ENCODE peak calls at places on chromosome 19, in nine cellular contexts. R, X, A, Y, I, G, E, P and F are unnamed samples.

GRCh38 chr19:5719274-5719960 is 529 bp downstream of the LONP1 start:
- DNase-seq in R (no peak), X (peak; percentile 40), A (peak; percentile 40), Y (no peak), I (peak; percentile 23), G (no peak), E (peak; percentile 28), P (peak; percentile 19), F (peak; percentile 25)

GRCh38 chr19:35500611-35501010 is 10.3 kb upstream of the KRTDAP start:
- DNase-seq in R (no peak), X (no peak), A (no peak), Y (no peak), I (no peak), G (no peak), E (no peak), P (no peak), F (no peak)

GRCh38 chr19:4851551-4852290 is 15.7 kb downstream of the PLIN3 start:
- DNase-seq in R (peak; percentile 52), X (peak; percentile 71), A (peak; percentile 58), Y (no peak), I (peak; percentile 60), G (peak; percentile 87), E (peak; percentile 94), P (no peak), F (no peak)

GRCh38 chr19:14758816-14759215 is 19.5 kb downstream of the ADGRE2 start:
- DNase-seq in R (no peak), X (peak; percentile 16), A (no peak), Y (no peak), I (no peak), G (no peak), E (no peak), P (no peak), F (peak; percentile 32)

GRCh38 chr19:39953915-39954314 is 17.1 kb upstream of the PSMC4 start:
- DNase-seq in R (no peak), X (no peak), A (no peak), Y (no peak), I (no peak), G (no peak), E (no peak), P (no peak), F (no peak)

GRCh38 chr19:55901369-55902079 is 30.6 kb downstream of the NLRP13 start:
- DNase-seq in R (no peak), X (no peak), A (no peak), Y (no peak), I (no peak), G (no peak), E (no peak), P (no peak), F (no peak)

GRCh38 chr19:51799311-51799997 is 4.5 kb downstream of the FPR3 start:
- DNase-seq in R (no peak), X (no peak), A (no peak), Y (peak; percentile 60), I (peak; percentile 65), G (peak; percentile 83), E (peak; percentile 56), P (peak; percentile 97), F (peak; percentile 63)

GRCh38 chr19:18415177-18415867 is 3.9 kb upstream of the SSBP4 start:
- DNase-seq in R (no peak), X (no peak), A (no peak), Y (no peak), I (no peak), G (peak; percentile 86), E (no peak), P (peak; percentile 59), F (no peak)

GRCh38 chr19:10270616-10271394 is at the start of gene ICAM1:
- DNase-seq in R (no peak), X (peak; percentile 71), A (peak; percentile 56), Y (peak; percentile 76), I (peak; percentile 64), G (peak; percentile 89), E (peak; percentile 65), P (peak; percentile 62), F (no peak)

GRCh38 chr19:43799502-43800142 is 2.6 kb downstream of the LYPD5 start:
- DNase-seq in R (no peak), X (no peak), A (no peak), Y (no peak), I (no peak), G (no peak), E (no peak), P (no peak), F (no peak)

GRCh38 chr19:29881386-29881785 is 60.7 kb upstream of the URI1 start:
- DNase-seq in R (no peak), X (no peak), A (no peak), Y (no peak), I (no peak), G (no peak), E (no peak), P (peak; percentile 20), F (no peak)

GRCh38 chr19:18514800-18515682 is 6.8 kb downstream of the ELL start:
- DNase-seq in R (no peak), X (no peak), A (no peak), Y (peak; percentile 98), I (peak; percentile 71), G (no peak), E (peak; percentile 54), P (no peak), F (peak; percentile 6)

DNA sequence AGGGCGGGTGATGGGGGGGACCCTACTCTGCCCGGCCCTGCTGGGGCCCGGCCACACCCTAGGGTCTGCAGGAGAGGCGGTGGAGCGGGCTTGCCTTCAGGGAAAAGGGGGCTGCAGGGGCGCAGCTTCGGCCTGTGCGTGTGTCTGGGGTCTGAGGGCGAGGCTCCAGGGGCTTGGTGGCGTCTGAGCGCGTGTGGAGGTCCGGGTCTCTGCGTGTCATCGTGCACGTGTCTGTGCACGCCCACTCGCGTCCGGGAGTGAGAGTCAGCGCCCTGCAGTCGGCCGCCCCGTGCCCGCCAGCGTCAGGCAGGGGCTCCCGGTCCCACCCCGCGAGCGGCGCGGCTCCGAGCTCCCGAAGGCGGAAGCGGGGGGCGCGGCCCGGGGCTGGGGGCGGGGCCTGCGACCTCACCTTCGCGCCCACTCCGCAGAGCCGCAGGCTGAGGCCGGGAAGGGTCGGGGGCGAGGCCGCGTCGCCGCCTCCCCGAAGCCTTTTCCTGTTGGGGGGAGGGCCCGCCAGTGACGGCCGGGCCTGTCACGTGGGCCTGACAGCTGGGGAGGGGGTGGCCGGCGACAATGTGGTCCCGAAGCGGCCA is at the start of gene ARHGAP45:
- DNase-seq in R (no peak), X (peak; percentile 52), A (peak; percentile 83), Y (no peak), I (no peak), G (peak; percentile 69), E (no peak), P (no peak), F (no peak)
- H3K4me1 ChIP-seq in R (peaks cover 33% of the 10 kb centered on the region), X (peaks cover 12% of the 10 kb centered on the region), A (peaks cover 43% of the 10 kb centered on the region), Y (peaks cover 19% of the 10 kb centered on the region), I (peaks cover 49% of the 10 kb centered on the region), G (peaks cover 23% of the 10 kb centered on the region), E (peaks cover 47% of the 10 kb centered on the region), P (no peaks in the 10 kb centered on the region), F (peaks cover 14% of the 10 kb centered on the region)

GRCh38 chr19:32255566-32256295 is 89.7 kb upstream of the ZNF507 start:
- DNase-seq in R (no peak), X (no peak), A (no peak), Y (no peak), I (no peak), G (no peak), E (no peak), P (no peak), F (no peak)

GRCh38 chr19:32257326-32258073 is 87.9 kb upstream of the ZNF507 start:
- DNase-seq in R (no peak), X (no peak), A (no peak), Y (no peak), I (no peak), G (no peak), E (no peak), P (no peak), F (no peak)

GRCh38 chr19:32256341-32256975 is 89.0 kb upstream of the ZNF507 start:
- DNase-seq in R (no peak), X (no peak), A (no peak), Y (no peak), I (no peak), G (no peak), E (no peak), P (no peak), F (no peak)

GRCh38 chr19:32254128-32254527 is 91.3 kb upstream of the ZNF507 start:
- DNase-seq in R (no peak), X (no peak), A (no peak), Y (no peak), I (no peak), G (no peak), E (no peak), P (no peak), F (no peak)

GRCh38 chr19:32258167-32258566 is 87.2 kb upstream of the ZNF507 start:
- DNase-seq in R (no peak), X (no peak), A (no peak), Y (no peak), I (no peak), G (no peak), E (no peak), P (no peak), F (no peak)
- H3K4me1 ChIP-seq in R (no peaks in the 10 kb centered on the region), X (peaks cover 3% of the 10 kb centered on the region), A (no peaks in the 10 kb centered on the region), Y (no peaks in the 10 kb centered on the region), I (no peaks in the 10 kb centered on the region), G (no peaks in the 10 kb centered on the region), E (no peaks in the 10 kb centered on the region), P (no peaks in the 10 kb centered on the region), F (no peaks in the 10 kb centered on the region)

DNA sequence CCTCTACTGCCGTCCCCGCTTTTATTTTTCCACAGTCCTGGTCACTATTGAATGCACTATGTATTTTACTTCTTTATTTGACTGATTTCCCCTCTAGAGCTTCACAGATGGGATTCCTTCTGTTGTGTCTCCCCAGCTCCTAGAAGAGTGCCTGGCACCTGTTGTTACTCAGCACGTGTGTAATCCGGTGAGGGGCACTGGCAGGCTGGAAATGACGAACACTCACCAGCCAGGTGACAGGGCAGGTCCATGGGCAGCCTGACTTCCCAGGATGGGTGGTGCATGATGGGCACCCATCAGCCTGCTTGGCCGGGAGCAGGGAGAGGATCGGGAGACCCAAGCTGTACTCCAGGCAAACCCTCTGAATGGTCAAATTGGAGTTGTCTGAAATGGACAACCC is 67.2 kb downstream of the CEBPG start:
- DNase-seq in R (no peak), X (no peak), A (no peak), Y (no peak), I (no peak), G (peak; percentile 16), E (no peak), P (no peak), F (no peak)
- H3K4me1 ChIP-seq in R (no peaks in the 10 kb centered on the region), X (peaks cover 7% of the 10 kb centered on the region), A (no peaks in the 10 kb centered on the region), Y (no peaks in the 10 kb centered on the region), I (no peaks in the 10 kb centered on the region), G (peaks cover 3% of the 10 kb centered on the region), E (no peaks in the 10 kb centered on the region), P (no peaks in the 10 kb centered on the region), F (no peaks in the 10 kb centered on the region)

DNA sequence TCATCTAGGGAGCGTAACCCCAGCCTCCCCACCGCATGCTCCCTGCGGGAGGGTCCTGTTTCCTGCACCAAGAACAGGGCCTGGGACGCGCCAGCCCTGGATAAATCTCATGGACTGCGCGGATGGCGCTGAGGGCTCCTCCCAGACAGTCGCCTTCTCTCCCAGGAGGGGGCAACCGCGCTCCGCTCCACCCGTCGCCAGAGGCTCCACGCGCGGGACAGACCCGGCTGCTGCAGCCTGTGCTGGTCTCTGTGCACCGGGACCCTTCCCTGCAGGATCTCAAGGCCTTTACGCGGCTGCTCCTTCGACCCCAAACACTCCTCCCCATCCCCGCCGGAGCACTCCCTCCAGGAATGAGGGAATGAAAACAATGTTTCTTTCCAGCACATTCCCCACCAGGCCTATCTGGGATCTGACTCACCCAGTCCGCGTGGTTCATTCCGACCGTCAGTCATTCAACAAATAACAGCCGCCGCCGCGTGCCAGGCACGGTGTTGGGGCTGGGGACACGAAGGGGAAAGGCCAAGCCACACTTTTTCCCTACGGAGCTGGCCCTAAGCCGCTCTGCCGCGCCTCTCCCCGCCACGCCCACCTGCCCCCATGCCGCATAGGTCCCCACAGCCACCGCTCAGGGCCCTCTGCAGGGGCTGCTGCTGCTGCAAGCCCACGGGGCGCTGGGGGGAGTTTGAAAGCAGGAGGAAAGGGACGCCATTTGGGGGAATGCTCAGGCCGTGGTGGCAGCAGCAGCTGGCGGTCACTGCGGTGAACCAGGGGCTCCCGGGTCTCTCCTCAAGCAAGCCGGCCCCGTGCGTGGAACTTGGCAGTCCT is 6.0 kb downstream of the PNMA8B start:
- DNase-seq in R (no peak), X (peak; percentile 67), A (no peak), Y (no peak), I (peak; percentile 38), G (peak; percentile 69), E (no peak), P (peak; percentile 83), F (no peak)
- H3K4me1 ChIP-seq in R (peaks cover 10% of the 10 kb centered on the region), X (peaks cover 18% of the 10 kb centered on the region), A (peaks cover 3% of the 10 kb centered on the region), Y (no peaks in the 10 kb centered on the region), I (peaks cover 22% of the 10 kb centered on the region), G (no peaks in the 10 kb centered on the region), E (peaks cover 34% of the 10 kb centered on the region), P (peaks cover 7% of the 10 kb centered on the region), F (peaks cover 4% of the 10 kb centered on the region)